ENCODE peak calls at places on chromosome 21, in six cellular contexts. One of them, this sample, is unnamed.

GRCh38 chr21:35984654-35985366 is 75.5 kb downstream of the SETD4 start:
- DNase-seq in AG10803: no peak
- DNase-seq in NAMALWA: no peak
- DNase-seq in NCI-H510A treated with DMSO at 0.1 percent for 48 hours: no peak
- DNase-seq in stimulated activated CD8-positive, alpha-beta memory T cell treated with anti-CD3 and anti-CD28 coated beads, Interleukin-7, amount 100 ng/mL, for 24 hours: no peak
- DNase-seq in GM20000: no peak
- DNase-seq in this sample: no peak

GRCh38 chr21:38140192-38140905 is 116.4 kb upstream of the KCNJ15 start:
- DNase-seq in AG10803: peak; percentile 60
- DNase-seq in NCI-H510A treated with DMSO at 0.1 percent for 48 hours: peak; percentile 73
- DNase-seq in NAMALWA: no peak
- DNase-seq in stimulated activated CD8-positive, alpha-beta memory T cell treated with anti-CD3 and anti-CD28 coated beads, Interleukin-7, amount 100 ng/mL, for 24 hours: no peak
- DNase-seq in GM20000: no peak
- DNase-seq in this sample: no peak

GRCh38 chr21:33374874-33375644 is 28.2 kb upstream of the IFNGR2 start:
- DNase-seq in NAMALWA: no peak
- DNase-seq in GM20000: no peak
- DNase-seq in stimulated activated CD8-positive, alpha-beta memory T cell treated with anti-CD3 and anti-CD28 coated beads, Interleukin-7, amount 100 ng/mL, for 24 hours: no peak
- DNase-seq in AG10803: no peak
- DNase-seq in NCI-H510A treated with DMSO at 0.1 percent for 48 hours: no peak
- DNase-seq in this sample: no peak

GRCh38 chr21:45464309-45464708 is 59.3 kb downstream of the COL18A1 start:
- DNase-seq in GM20000: no peak
- DNase-seq in stimulated activated CD8-positive, alpha-beta memory T cell treated with anti-CD3 and anti-CD28 coated beads, Interleukin-7, amount 100 ng/mL, for 24 hours: no peak
- DNase-seq in NAMALWA: no peak
- DNase-seq in AG10803: no peak
- DNase-seq in NCI-H510A treated with DMSO at 0.1 percent for 48 hours: no peak
- DNase-seq in this sample: no peak

GRCh38 chr21:42400525-42400924 is 3.2 kb upstream of the UBASH3A start:
- DNase-seq in NCI-H510A treated with DMSO at 0.1 percent for 48 hours: no peak
- DNase-seq in stimulated activated CD8-positive, alpha-beta memory T cell treated with anti-CD3 and anti-CD28 coated beads, Interleukin-7, amount 100 ng/mL, for 24 hours: no peak
- DNase-seq in GM20000: no peak
- DNase-seq in AG10803: peak; percentile 3
- DNase-seq in NAMALWA: peak; percentile 60
- DNase-seq in this sample: no peak

GRCh38 chr21:36643374-36644250 is 55.3 kb upstream of the SIM2 start:
- DNase-seq in stimulated activated CD8-positive, alpha-beta memory T cell treated with anti-CD3 and anti-CD28 coated beads, Interleukin-7, amount 100 ng/mL, for 24 hours: no peak
- DNase-seq in AG10803: no peak
- DNase-seq in NCI-H510A treated with DMSO at 0.1 percent for 48 hours: no peak
- DNase-seq in NAMALWA: no peak
- DNase-seq in GM20000: no peak
- DNase-seq in this sample: no peak

GRCh38 chr21:35868869-35869223 is 191.5 kb downstream of the SETD4 start:
- DNase-seq in NCI-H510A treated with DMSO at 0.1 percent for 48 hours: no peak
- DNase-seq in AG10803: no peak
- DNase-seq in stimulated activated CD8-positive, alpha-beta memory T cell treated with anti-CD3 and anti-CD28 coated beads, Interleukin-7, amount 100 ng/mL, for 24 hours: no peak
- DNase-seq in NAMALWA: no peak
- DNase-seq in GM20000: no peak
- DNase-seq in this sample: no peak

GRCh38 chr21:42434884-42435283 is 31.2 kb downstream of the UBASH3A start:
- DNase-seq in NAMALWA: no peak
- DNase-seq in AG10803: no peak
- DNase-seq in NCI-H510A treated with DMSO at 0.1 percent for 48 hours: no peak
- DNase-seq in stimulated activated CD8-positive, alpha-beta memory T cell treated with anti-CD3 and anti-CD28 coated beads, Interleukin-7, amount 100 ng/mL, for 24 hours: no peak
- DNase-seq in GM20000: no peak
- DNase-seq in this sample: no peak

GRCh38 chr21:40696246-40696645 is 150.7 kb downstream of the DSCAM start:
- DNase-seq in NCI-H510A treated with DMSO at 0.1 percent for 48 hours: peak; percentile 15
- DNase-seq in NAMALWA: no peak
- DNase-seq in AG10803: no peak
- DNase-seq in stimulated activated CD8-positive, alpha-beta memory T cell treated with anti-CD3 and anti-CD28 coated beads, Interleukin-7, amount 100 ng/mL, for 24 hours: no peak
- DNase-seq in GM20000: no peak
- DNase-seq in this sample: no peak

GRCh38 chr21:46180079-46180722 is 4.1 kb downstream of the SPATC1L start:
- DNase-seq in AG10803: no peak
- DNase-seq in NAMALWA: no peak
- DNase-seq in NCI-H510A treated with DMSO at 0.1 percent for 48 hours: no peak
- DNase-seq in stimulated activated CD8-positive, alpha-beta memory T cell treated with anti-CD3 and anti-CD28 coated beads, Interleukin-7, amount 100 ng/mL, for 24 hours: no peak
- DNase-seq in GM20000: no peak
- DNase-seq in this sample: no peak

GRCh38 chr21:15728046-15728445 is 1.7 kb upstream of the USP25 start:
- DNase-seq in NCI-H510A treated with DMSO at 0.1 percent for 48 hours: no peak
- DNase-seq in stimulated activated CD8-positive, alpha-beta memory T cell treated with anti-CD3 and anti-CD28 coated beads, Interleukin-7, amount 100 ng/mL, for 24 hours: no peak
- DNase-seq in NAMALWA: no peak
- DNase-seq in AG10803: no peak
- DNase-seq in GM20000: no peak
- DNase-seq in this sample: no peak

GRCh38 chr21:46372014-46372485 is 48.1 kb downstream of the PCNT start:
- DNase-seq in AG10803: no peak
- DNase-seq in stimulated activated CD8-positive, alpha-beta memory T cell treated with anti-CD3 and anti-CD28 coated beads, Interleukin-7, amount 100 ng/mL, for 24 hours: no peak
- DNase-seq in NAMALWA: no peak
- DNase-seq in GM20000: no peak
- DNase-seq in NCI-H510A treated with DMSO at 0.1 percent for 48 hours: no peak
- DNase-seq in this sample: no peak

GRCh38 chr21:45250914-45251634 is 36.6 kb downstream of the POFUT2 start:
- DNase-seq in NCI-H510A treated with DMSO at 0.1 percent for 48 hours: no peak
- DNase-seq in GM20000: no peak
- DNase-seq in NAMALWA: no peak
- DNase-seq in AG10803: no peak
- DNase-seq in stimulated activated CD8-positive, alpha-beta memory T cell treated with anti-CD3 and anti-CD28 coated beads, Interleukin-7, amount 100 ng/mL, for 24 hours: no peak
- DNase-seq in this sample: no peak

GRCh38 chr21:42307106-42307505 is 8.1 kb downstream of the TFF3 start:
- DNase-seq in AG10803: no peak
- DNase-seq in NAMALWA: no peak
- DNase-seq in NCI-H510A treated with DMSO at 0.1 percent for 48 hours: peak; percentile 40
- DNase-seq in stimulated activated CD8-positive, alpha-beta memory T cell treated with anti-CD3 and anti-CD28 coated beads, Interleukin-7, amount 100 ng/mL, for 24 hours: no peak
- DNase-seq in GM20000: no peak
- DNase-seq in this sample: no peak

GRCh38 chr21:41480086-41480690 is 27.8 kb downstream of the TMPRSS2 start:
- DNase-seq in NCI-H510A treated with DMSO at 0.1 percent for 48 hours: no peak
- DNase-seq in GM20000: no peak
- DNase-seq in AG10803: no peak
- DNase-seq in NAMALWA: no peak
- DNase-seq in stimulated activated CD8-positive, alpha-beta memory T cell treated with anti-CD3 and anti-CD28 coated beads, Interleukin-7, amount 100 ng/mL, for 24 hours: no peak
- DNase-seq in this sample: no peak

GRCh38 chr21:42537106-42537742 is 23.6 kb downstream of the SLC37A1 start:
- DNase-seq in GM20000: peak; percentile 65
- DNase-seq in AG10803: no peak
- DNase-seq in stimulated activated CD8-positive, alpha-beta memory T cell treated with anti-CD3 and anti-CD28 coated beads, Interleukin-7, amount 100 ng/mL, for 24 hours: no peak
- DNase-seq in NAMALWA: peak; percentile 71
- DNase-seq in NCI-H510A treated with DMSO at 0.1 percent for 48 hours: no peak
- DNase-seq in this sample: no peak

GRCh38 chr21:36113647-36114428 is 21.0 kb upstream of the CBR3 start:
- DNase-seq in NAMALWA: no peak
- DNase-seq in GM20000: no peak
- DNase-seq in stimulated activated CD8-positive, alpha-beta memory T cell treated with anti-CD3 and anti-CD28 coated beads, Interleukin-7, amount 100 ng/mL, for 24 hours: no peak
- DNase-seq in NCI-H510A treated with DMSO at 0.1 percent for 48 hours: no peak
- DNase-seq in AG10803: no peak
- DNase-seq in this sample: no peak

GRCh38 chr21:32253215-32253641 is 25.6 kb downstream of the MIS18A start:
- DNase-seq in stimulated activated CD8-positive, alpha-beta memory T cell treated with anti-CD3 and anti-CD28 coated beads, Interleukin-7, amount 100 ng/mL, for 24 hours: no peak
- DNase-seq in NAMALWA: no peak
- DNase-seq in AG10803: peak; percentile 83
- DNase-seq in NCI-H510A treated with DMSO at 0.1 percent for 48 hours: no peak
- DNase-seq in GM20000: no peak
- DNase-seq in this sample: no peak

GRCh38 chr21:42347601-42348327 is 3.0 kb downstream of the TFF2 start:
- DNase-seq in NCI-H510A treated with DMSO at 0.1 percent for 48 hours: no peak
- DNase-seq in AG10803: no peak
- DNase-seq in GM20000: no peak
- DNase-seq in NAMALWA: no peak
- DNase-seq in stimulated activated CD8-positive, alpha-beta memory T cell treated with anti-CD3 and anti-CD28 coated beads, Interleukin-7, amount 100 ng/mL, for 24 hours: no peak
- DNase-seq in this sample: no peak

GRCh38 chr21:37380349-37381323 is 14.1 kb downstream of the DYRK1A start:
- DNase-seq in stimulated activated CD8-positive, alpha-beta memory T cell treated with anti-CD3 and anti-CD28 coated beads, Interleukin-7, amount 100 ng/mL, for 24 hours: no peak
- DNase-seq in GM20000: no peak
- DNase-seq in NCI-H510A treated with DMSO at 0.1 percent for 48 hours: peak; percentile 38
- DNase-seq in AG10803: no peak
- DNase-seq in NAMALWA: no peak
- DNase-seq in this sample: no peak

This sample was measured in GF-D8.